ENCODE peak calls at places on chromosome 3, in five cellular contexts. S is AG09319; I is ovary; G is LHCN-M2; P is naive thymus-derived CD8-positive, alpha-beta T cell. J is an unnamed sample.

GRCh38 chr3:170049146-170050000 is 11.6 kb downstream of the GPR160 start:
- DNase-seq in I (no peak), G (peak), P (no peak), S (no peak), J (no peak)

GRCh38 chr3:59327324-59327939 is 277.6 kb upstream of the CFAP20DC start:
- DNase-seq in S (no peak), G (no peak), I (no peak), P (no peak), J (no peak)

GRCh38 chr3:45426161-45426560 is 37.8 kb downstream of the LARS2 start:
- DNase-seq in P (no peak), G (no peak), S (no peak), I (no peak), J (no peak)

GRCh38 chr3:5038243-5038642 is 59.0 kb downstream of the BHLHE40 start:
- DNase-seq in G (no peak), I (no peak), P (no peak), S (no peak), J (no peak)

GRCh38 chr3:58324675-58325390 is 7.9 kb upstream of the PXK start:
- DNase-seq in G (no peak), P (no peak), S (no peak), I (no peak), J (no peak)

GRCh38 chr3:119220198-119220597 is 20.5 kb downstream of the B4GALT4 start:
- DNase-seq in G (no peak), P (no peak), I (no peak), S (no peak), J (no peak)

GRCh38 chr3:86923071-86923476 is 67.9 kb downstream of the VGLL3 start:
- DNase-seq in P (no peak), I (no peak), S (peak), G (peak), J (no peak)

GRCh38 chr3:140206196-140207040 is 271.4 kb downstream of the CLSTN2 start:
- DNase-seq in I (no peak), P (no peak), G (peak), S (peak), J (no peak)

J was measured in activated B cell treated with CpG ODN at 0.5 μM for 24 hours.